ENCODE peak calls at places on chromosome 3, in six cellular contexts. One of them, this sample, is unnamed. For H3K9me3, the result is how much of the 10 kb centered on the place peaks cover.

GRCh38 chr3:119636194-119636593 is 24.2 kb downstream of the POPDC2 start:
- DNase-seq in neural progenitor cell: no peak
- DNase-seq in colonic mucosa: no peak
- DNase-seq in HepG2: no peak
- DNase-seq in astrocyte: peak
- DNase-seq in mammary epithelial cell: peak
- DNase-seq in this sample: no peak

GRCh38 chr3:78875851-78876250 is 891.9 kb downstream of the ROBO1 start:
- DNase-seq in neural progenitor cell: no peak
- DNase-seq in colonic mucosa: no peak
- DNase-seq in HepG2: no peak
- DNase-seq in astrocyte: peak
- DNase-seq in mammary epithelial cell: peak
- DNase-seq in this sample: no peak

GRCh38 chr3:42631650-42632049 is 21.8 kb upstream of the ZBTB47 start:
- DNase-seq in neural progenitor cell: no peak
- DNase-seq in colonic mucosa: no peak
- DNase-seq in HepG2: no peak
- DNase-seq in astrocyte: no peak
- DNase-seq in mammary epithelial cell: no peak
- DNase-seq in this sample: no peak

GRCh38 chr3:141738636-141739363 is 702 bp downstream of the RNF7 start:
- DNase-seq in neural progenitor cell: peak
- DNase-seq in colonic mucosa: peak
- DNase-seq in HepG2: no peak
- DNase-seq in astrocyte: peak
- DNase-seq in mammary epithelial cell: peak
- DNase-seq in this sample: peak

GRCh38 chr3:40690696-40691597 is 166.2 kb downstream of the ZNF621 start:
- DNase-seq in neural progenitor cell: no peak
- DNase-seq in colonic mucosa: peak
- DNase-seq in HepG2: no peak
- DNase-seq in astrocyte: no peak
- DNase-seq in mammary epithelial cell: no peak
- DNase-seq in this sample: no peak

GRCh38 chr3:151226088-151226563 is 23.1 kb upstream of the GPR171 start:
- DNase-seq in neural progenitor cell: no peak
- DNase-seq in colonic mucosa: no peak
- DNase-seq in HepG2: peak
- DNase-seq in astrocyte: peak
- DNase-seq in mammary epithelial cell: peak
- DNase-seq in this sample: no peak

GRCh38 chr3:49357466-49358216 is 512 bp downstream of the GPX1 start:
- DNase-seq in neural progenitor cell: peak
- DNase-seq in colonic mucosa: peak
- DNase-seq in HepG2: no peak
- DNase-seq in astrocyte: peak
- DNase-seq in mammary epithelial cell: peak
- DNase-seq in this sample: no peak

GRCh38 chr3:66598168-66598567 is 97.3 kb upstream of the LRIG1 start:
- DNase-seq in neural progenitor cell: no peak
- DNase-seq in colonic mucosa: no peak
- DNase-seq in HepG2: no peak
- DNase-seq in astrocyte: peak
- DNase-seq in mammary epithelial cell: no peak
- DNase-seq in this sample: no peak

GRCh38 chr3:127787966-127788365 is 34.3 kb downstream of the MGLL start:
- DNase-seq in neural progenitor cell: no peak
- DNase-seq in colonic mucosa: no peak
- DNase-seq in HepG2: no peak
- DNase-seq in astrocyte: no peak
- DNase-seq in mammary epithelial cell: no peak
- DNase-seq in this sample: no peak

GRCh38 chr3:150129181-150129580 is 158.5 kb upstream of the PFN2 start:
- DNase-seq in neural progenitor cell: no peak
- DNase-seq in colonic mucosa: no peak
- DNase-seq in HepG2: no peak
- DNase-seq in astrocyte: no peak
- DNase-seq in mammary epithelial cell: no peak
- DNase-seq in this sample: no peak

GRCh38 chr3:190084983-190085382 is 35.7 kb downstream of the P3H2 start:
- DNase-seq in neural progenitor cell: no peak
- DNase-seq in colonic mucosa: no peak
- DNase-seq in HepG2: no peak
- DNase-seq in astrocyte: no peak
- DNase-seq in mammary epithelial cell: no peak
- DNase-seq in this sample: no peak

GRCh38 chr3:194571491-194571941 is 61.7 kb downstream of the TMEM44 start:
- DNase-seq in neural progenitor cell: no peak
- DNase-seq in colonic mucosa: no peak
- DNase-seq in HepG2: no peak
- DNase-seq in astrocyte: peak
- DNase-seq in mammary epithelial cell: no peak
- DNase-seq in this sample: no peak

GRCh38 chr3:452221-452620 is 255.7 kb downstream of the CHL1 start:
- DNase-seq in neural progenitor cell: no peak
- DNase-seq in colonic mucosa: no peak
- DNase-seq in HepG2: no peak
- DNase-seq in astrocyte: no peak
- DNase-seq in mammary epithelial cell: no peak
- DNase-seq in this sample: no peak

GRCh38 chr3:445960-446359 is 249.4 kb downstream of the CHL1 start:
- DNase-seq in neural progenitor cell: no peak
- DNase-seq in colonic mucosa: no peak
- DNase-seq in HepG2: no peak
- DNase-seq in astrocyte: no peak
- DNase-seq in mammary epithelial cell: no peak
- DNase-seq in this sample: no peak

GRCh38 chr3:447671-448070 is 251.1 kb downstream of the CHL1 start:
- DNase-seq in neural progenitor cell: no peak
- DNase-seq in colonic mucosa: no peak
- DNase-seq in HepG2: no peak
- DNase-seq in astrocyte: no peak
- DNase-seq in mammary epithelial cell: no peak
- DNase-seq in this sample: no peak

GRCh38 chr3:454986-455385 is 258.4 kb downstream of the CHL1 start:
- DNase-seq in neural progenitor cell: no peak
- DNase-seq in colonic mucosa: no peak
- DNase-seq in HepG2: no peak
- DNase-seq in astrocyte: no peak
- DNase-seq in mammary epithelial cell: no peak
- DNase-seq in this sample: no peak

GRCh38 chr3:449711-450110 is 253.1 kb downstream of the CHL1 start:
- DNase-seq in neural progenitor cell: no peak
- DNase-seq in colonic mucosa: no peak
- DNase-seq in HepG2: no peak
- DNase-seq in astrocyte: no peak
- DNase-seq in mammary epithelial cell: no peak
- DNase-seq in this sample: no peak
- H3K9me3 ChIP-seq in neural progenitor cell: under half
- H3K9me3 ChIP-seq in colonic mucosa: under half
- H3K9me3 ChIP-seq in HepG2: half or more
- H3K9me3 ChIP-seq in astrocyte: under half
- H3K9me3 ChIP-seq in mammary epithelial cell: under half
- H3K9me3 ChIP-seq in this sample: under half

DNA sequence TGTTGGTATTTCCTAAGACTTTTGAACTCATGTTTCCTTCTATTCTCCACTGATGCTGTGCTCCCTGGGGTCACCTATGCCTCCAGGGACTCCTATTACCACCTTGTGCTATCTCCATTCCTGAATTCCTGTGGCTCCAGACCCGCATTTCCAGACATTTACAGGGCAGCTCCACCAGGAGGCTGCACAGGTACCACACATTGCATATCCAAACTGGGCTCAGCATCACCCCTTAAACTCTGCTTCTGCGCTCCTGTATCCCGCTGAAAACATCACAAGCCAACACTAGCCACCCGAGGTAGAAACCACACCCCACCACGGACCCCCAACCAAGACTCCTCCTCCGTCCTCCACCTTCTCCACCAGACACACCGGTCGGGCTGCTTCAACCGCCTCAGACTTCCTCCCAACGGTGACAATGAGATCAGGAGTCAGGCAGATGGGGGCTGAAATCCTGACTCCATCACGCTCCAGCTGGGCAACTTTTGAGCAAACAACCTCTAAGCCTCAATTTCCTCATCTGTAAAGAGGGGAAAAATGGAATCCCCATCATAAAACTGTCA is 10.4 kb downstream of the TNK2 start:
- DNase-seq in neural progenitor cell: peak
- DNase-seq in colonic mucosa: no peak
- DNase-seq in HepG2: no peak
- DNase-seq in astrocyte: no peak
- DNase-seq in mammary epithelial cell: no peak
- DNase-seq in this sample: no peak
- H3K9ac ChIP-seq in neural progenitor cell: no peak
- H3K9ac ChIP-seq in colonic mucosa: no peak
- H3K9ac ChIP-seq in HepG2: no peak
- H3K9ac ChIP-seq in astrocyte: no peak
- H3K9ac ChIP-seq in mammary epithelial cell: no peak
- H3K9ac ChIP-seq in this sample: no peak

GRCh38 chr3:44446929-44447328 is 30.5 kb downstream of the ZNF445 start:
- DNase-seq in neural progenitor cell: no peak
- DNase-seq in colonic mucosa: no peak
- DNase-seq in HepG2: no peak
- DNase-seq in astrocyte: no peak
- DNase-seq in mammary epithelial cell: no peak
- DNase-seq in this sample: no peak
- H3K9me3 ChIP-seq in neural progenitor cell: under half
- H3K9me3 ChIP-seq in colonic mucosa: under half
- H3K9me3 ChIP-seq in HepG2: under half
- H3K9me3 ChIP-seq in astrocyte: under half
- H3K9me3 ChIP-seq in mammary epithelial cell: under half
- H3K9me3 ChIP-seq in this sample: under half

GRCh38 chr3:44887101-44887500 is 12.7 kb downstream of the TGM4 start:
- DNase-seq in neural progenitor cell: no peak
- DNase-seq in colonic mucosa: no peak
- DNase-seq in HepG2: no peak
- DNase-seq in astrocyte: no peak
- DNase-seq in mammary epithelial cell: no peak
- DNase-seq in this sample: no peak

GRCh38 chr3:44886561-44886960 is 12.2 kb downstream of the TGM4 start:
- DNase-seq in neural progenitor cell: no peak
- DNase-seq in colonic mucosa: no peak
- DNase-seq in HepG2: no peak
- DNase-seq in astrocyte: peak
- DNase-seq in mammary epithelial cell: peak
- DNase-seq in this sample: no peak

GRCh38 chr3:44883999-44884431 is 9.6 kb downstream of the TGM4 start:
- DNase-seq in neural progenitor cell: no peak
- DNase-seq in colonic mucosa: no peak
- DNase-seq in HepG2: no peak
- DNase-seq in astrocyte: peak
- DNase-seq in mammary epithelial cell: peak
- DNase-seq in this sample: no peak

GRCh38 chr3:44883213-44883955 is 9.0 kb downstream of the TGM4 start:
- DNase-seq in neural progenitor cell: no peak
- DNase-seq in colonic mucosa: no peak
- DNase-seq in HepG2: no peak
- DNase-seq in astrocyte: no peak
- DNase-seq in mammary epithelial cell: no peak
- DNase-seq in this sample: no peak

DNA sequence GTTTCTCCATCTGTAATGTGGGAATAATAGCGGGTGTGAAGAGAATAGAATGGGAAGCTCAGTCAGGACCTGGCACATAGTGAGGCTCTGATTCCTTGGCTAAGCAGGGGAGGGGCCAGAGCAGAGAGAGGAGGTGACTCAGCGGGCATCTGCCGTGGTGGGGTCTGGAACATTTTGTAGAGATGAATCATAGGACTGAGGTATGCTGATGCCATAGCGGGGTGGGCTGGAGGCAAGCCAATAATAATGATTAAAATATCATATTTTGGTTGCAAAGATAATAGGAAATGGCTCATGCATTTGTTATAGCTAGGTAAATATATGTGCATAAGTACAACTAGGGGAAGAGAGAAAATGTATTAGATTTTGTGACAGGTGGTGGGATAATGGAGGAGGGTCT is 11.2 kb downstream of the TGM4 start:
- DNase-seq in neural progenitor cell: no peak
- DNase-seq in colonic mucosa: no peak
- DNase-seq in HepG2: peak
- DNase-seq in astrocyte: peak
- DNase-seq in mammary epithelial cell: peak
- DNase-seq in this sample: no peak
- H3K9ac ChIP-seq in neural progenitor cell: no peak
- H3K9ac ChIP-seq in colonic mucosa: no peak
- H3K9ac ChIP-seq in HepG2: no peak
- H3K9ac ChIP-seq in astrocyte: peak
- H3K9ac ChIP-seq in mammary epithelial cell: peak
- H3K9ac ChIP-seq in this sample: no peak

GRCh38 chr3:21105784-21106183 is 645.2 kb downstream of the ZNF385D start:
- DNase-seq in neural progenitor cell: no peak
- DNase-seq in colonic mucosa: no peak
- DNase-seq in HepG2: no peak
- DNase-seq in astrocyte: no peak
- DNase-seq in mammary epithelial cell: no peak
- DNase-seq in this sample: no peak
- H3K9me3 ChIP-seq in neural progenitor cell: under half
- H3K9me3 ChIP-seq in colonic mucosa: under half
- H3K9me3 ChIP-seq in HepG2: half or more
- H3K9me3 ChIP-seq in astrocyte: under half
- H3K9me3 ChIP-seq in mammary epithelial cell: under half
- H3K9me3 ChIP-seq in this sample: under half